ENCODE peak calls at places on chromosomes 3 and 15, in five cellular contexts. One of them, this sample, is unnamed.

GRCh38 chr3:99559196-99559595 is 79.2 kb upstream of the COL8A1 start:
- DNase-seq in coronary artery: no peak
- DNase-seq in GM23338: no peak
- DNase-seq in HFFc6: no peak
- DNase-seq in cardiac fibroblast: no peak
- DNase-seq in this sample: no peak

GRCh38 chr15:90648137-90649070 is 68.7 kb upstream of the BLM start:
- DNase-seq in cardiac fibroblast: peak; percentile 81
- DNase-seq in GM23338: peak; percentile 89
- DNase-seq in coronary artery: no peak
- DNase-seq in HFFc6: peak; percentile 74
- DNase-seq in this sample: no peak

GRCh38 chr3:12120374-12121140 is 38.2 kb downstream of the TIMP4 start:
- DNase-seq in coronary artery: no peak
- DNase-seq in cardiac fibroblast: no peak
- DNase-seq in GM23338: no peak
- DNase-seq in HFFc6: no peak
- DNase-seq in this sample: no peak

GRCh38 chr15:74612677-74613076 is 3.0 kb upstream of the CLK3 start:
- DNase-seq in cardiac fibroblast: no peak
- DNase-seq in coronary artery: no peak
- DNase-seq in HFFc6: no peak
- DNase-seq in GM23338: no peak
- DNase-seq in this sample: no peak

GRCh38 chr3:25433868-25434267 is 5.8 kb downstream of the RARB start:
- DNase-seq in coronary artery: no peak
- DNase-seq in GM23338: no peak
- DNase-seq in HFFc6: no peak
- DNase-seq in cardiac fibroblast: peak; percentile 60
- DNase-seq in this sample: no peak

GRCh38 chr3:123667784-123668183 is 82.9 kb upstream of the HACD2 start:
- DNase-seq in cardiac fibroblast: peak; percentile 37
- DNase-seq in HFFc6: no peak
- DNase-seq in GM23338: no peak
- DNase-seq in coronary artery: no peak
- DNase-seq in this sample: no peak

GRCh38 chr15:101084801-101085200 is 165.6 kb downstream of the LRRK1 start:
- DNase-seq in cardiac fibroblast: no peak
- DNase-seq in HFFc6: no peak
- DNase-seq in GM23338: no peak
- DNase-seq in coronary artery: no peak
- DNase-seq in this sample: no peak

GRCh38 chr3:52046186-52046913 is 10.0 kb downstream of the DUSP7 start:
- DNase-seq in cardiac fibroblast: peak; percentile 87
- DNase-seq in HFFc6: peak; percentile 99
- DNase-seq in GM23338: no peak
- DNase-seq in coronary artery: peak; percentile 94
- DNase-seq in this sample: no peak

GRCh38 chr15:77575203-77575934 is 57.3 kb downstream of the LINGO1 start:
- DNase-seq in GM23338: no peak
- DNase-seq in HFFc6: no peak
- DNase-seq in coronary artery: no peak
- DNase-seq in cardiac fibroblast: no peak
- DNase-seq in this sample: no peak

GRCh38 chr3:190926619-190927018 is 64.1 kb upstream of the GMNC start:
- DNase-seq in HFFc6: no peak
- DNase-seq in GM23338: no peak
- DNase-seq in cardiac fibroblast: no peak
- DNase-seq in coronary artery: no peak
- DNase-seq in this sample: no peak

DNA sequence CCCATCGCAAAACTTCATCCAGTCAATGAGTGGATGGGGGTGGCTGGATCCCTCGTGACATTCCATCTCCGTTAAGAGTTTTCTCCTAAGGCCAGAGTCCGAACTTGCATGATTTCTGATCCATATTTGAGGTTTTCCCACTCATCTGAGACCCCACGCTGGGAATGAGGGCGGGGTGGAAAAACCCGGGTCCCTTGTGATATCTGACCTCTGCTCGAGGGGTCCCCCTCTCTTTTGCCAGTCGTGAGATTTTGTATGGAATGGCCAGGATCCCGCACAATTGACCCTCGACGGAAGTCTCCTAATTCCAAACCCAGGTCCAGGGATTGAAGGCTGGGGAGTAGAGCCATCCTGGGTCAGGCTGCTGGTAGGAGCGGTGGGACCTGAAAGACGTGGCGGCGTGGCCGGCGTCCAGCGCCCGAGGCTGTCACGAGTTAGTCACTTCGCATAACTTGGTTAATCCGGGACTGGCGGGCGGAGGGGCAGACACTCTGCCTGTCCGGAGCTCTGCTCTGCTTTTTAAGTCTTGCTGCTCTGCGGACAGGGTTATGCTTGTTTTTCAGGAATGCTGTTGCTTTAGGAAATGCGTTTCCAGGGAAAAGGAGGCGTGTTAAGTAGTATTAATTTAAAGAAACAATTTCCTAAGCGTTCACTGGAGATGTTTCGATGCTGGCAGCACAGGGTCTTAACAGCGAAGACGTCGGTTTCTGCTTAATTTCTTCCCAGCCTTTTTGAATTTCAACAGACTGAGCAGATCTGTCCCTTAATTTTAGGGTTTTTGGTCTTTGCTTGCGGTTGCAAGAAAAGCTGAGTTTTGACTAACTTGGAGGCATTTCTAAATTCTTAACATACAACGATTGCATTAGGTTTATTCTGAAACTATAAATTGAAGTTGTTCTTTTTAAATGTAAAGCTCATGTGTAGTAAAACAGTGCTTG is 69.7 kb upstream of the LRRFIP2 start:
- DNase-seq in coronary artery: peak; percentile 91
- DNase-seq in GM23338: peak; percentile 78
- DNase-seq in HFFc6: peak; percentile 86
- DNase-seq in cardiac fibroblast: peak; percentile 77
- DNase-seq in this sample: peak; percentile 75
- TF ChIP-seq CTCF in coronary artery: no peak
- TF ChIP-seq CTCF in GM23338: no peak
- TF ChIP-seq CTCF in HFFc6: no peak
- TF ChIP-seq CTCF in cardiac fibroblast: no peak
- TF ChIP-seq CTCF in this sample: no peak

DNA sequence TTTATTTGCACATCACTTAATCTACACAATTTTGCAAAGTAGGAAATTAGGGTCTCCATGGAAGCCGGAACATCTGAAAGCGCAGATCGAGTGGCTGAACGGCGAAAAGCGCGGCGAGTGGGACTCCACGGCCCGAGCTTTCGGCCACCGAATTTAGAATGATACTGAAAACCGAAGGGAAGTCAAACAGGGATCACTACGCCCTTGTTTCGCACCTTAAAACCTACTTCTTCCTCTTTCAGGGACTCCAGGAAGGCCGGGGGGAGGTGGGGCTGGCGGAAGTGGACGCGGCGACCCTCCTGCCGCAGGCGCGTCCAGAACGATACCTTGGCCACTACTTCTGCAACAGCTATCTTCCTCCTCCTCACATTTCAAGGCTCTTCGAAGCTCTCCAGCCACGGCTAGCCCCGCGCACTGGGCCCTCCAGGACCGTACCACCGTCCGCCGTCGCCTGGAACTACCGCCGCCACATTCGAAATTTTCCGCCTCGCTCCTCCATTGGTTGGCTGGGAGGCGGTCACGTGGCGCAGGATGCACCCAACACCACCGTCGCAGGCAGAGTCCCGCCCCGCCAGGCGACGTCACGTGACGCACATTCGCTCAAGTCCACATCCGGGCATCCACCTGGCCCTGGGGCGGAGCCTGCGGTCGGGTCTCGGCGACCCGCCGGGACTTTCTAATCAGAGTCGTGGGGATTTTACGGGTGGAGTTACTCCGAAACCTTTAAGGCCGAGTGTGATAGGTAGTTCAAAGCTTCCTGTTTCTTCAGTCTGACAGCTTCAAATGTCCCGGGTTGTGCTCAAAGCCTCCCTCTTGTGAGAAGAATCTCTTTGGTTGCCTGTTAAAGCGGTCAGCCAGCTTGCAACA is at the start of gene SGO1:
- DNase-seq in HFFc6: peak; percentile 97
- DNase-seq in GM23338: peak; percentile 99
- DNase-seq in cardiac fibroblast: peak; percentile 98
- DNase-seq in coronary artery: peak; percentile 99
- DNase-seq in this sample: peak; percentile 98
- TF ChIP-seq CTCF in HFFc6: no peak
- TF ChIP-seq CTCF in GM23338: no peak
- TF ChIP-seq CTCF in cardiac fibroblast: no peak
- TF ChIP-seq CTCF in coronary artery: no peak
- TF ChIP-seq CTCF in this sample: no peak

GRCh38 chr3:30894521-30895289 is at the start of gene GADL1:
- DNase-seq in cardiac fibroblast: peak; percentile 20
- DNase-seq in coronary artery: no peak
- DNase-seq in GM23338: peak; percentile 75
- DNase-seq in HFFc6: no peak
- DNase-seq in this sample: peak; percentile 74
- TF ChIP-seq CTCF in cardiac fibroblast: no peak
- TF ChIP-seq CTCF in coronary artery: no peak
- TF ChIP-seq CTCF in GM23338: peak; percentile 14
- TF ChIP-seq CTCF in HFFc6: no peak
- TF ChIP-seq CTCF in this sample: no peak

GRCh38 chr3:143795849-143796248 is 52.4 kb downstream of the SLC9A9 start:
- DNase-seq in GM23338: no peak
- DNase-seq in coronary artery: no peak
- DNase-seq in HFFc6: no peak
- DNase-seq in cardiac fibroblast: no peak
- DNase-seq in this sample: no peak
- TF ChIP-seq CTCF in GM23338: peak; percentile 42
- TF ChIP-seq CTCF in coronary artery: no peak
- TF ChIP-seq CTCF in HFFc6: no peak
- TF ChIP-seq CTCF in cardiac fibroblast: no peak
- TF ChIP-seq CTCF in this sample: no peak

DNA sequence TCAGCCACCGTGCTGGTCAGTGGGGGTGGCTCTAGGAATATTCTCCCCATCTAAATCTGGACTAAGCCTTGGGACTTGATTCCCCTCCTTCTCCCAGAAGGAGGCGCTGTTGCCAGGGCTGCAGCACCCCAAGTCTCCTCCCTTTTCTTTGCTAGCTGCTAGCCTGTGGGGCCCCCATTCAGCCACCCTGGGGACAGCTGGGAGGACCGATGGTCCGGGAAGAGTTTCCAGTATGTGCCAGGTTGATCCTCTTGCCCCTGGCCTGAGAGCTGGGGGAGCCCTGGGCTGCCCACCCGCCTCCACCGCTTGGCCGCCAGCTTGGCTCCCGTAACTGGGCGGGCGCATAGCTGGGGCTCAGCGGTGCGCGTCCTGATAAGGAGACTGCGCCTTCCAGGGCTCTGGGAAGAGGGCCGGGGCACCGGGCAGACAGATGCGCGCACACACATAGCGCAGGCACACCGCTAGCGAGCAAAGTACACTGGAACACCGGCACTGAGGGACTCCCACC is 4.2 kb downstream of the SMAD6 start:
- DNase-seq in coronary artery: no peak
- DNase-seq in GM23338: no peak
- DNase-seq in cardiac fibroblast: peak; percentile 78
- DNase-seq in HFFc6: peak; percentile 22
- DNase-seq in this sample: no peak
- TF ChIP-seq CTCF in coronary artery: peak; percentile 47
- TF ChIP-seq CTCF in GM23338: peak; percentile 61
- TF ChIP-seq CTCF in cardiac fibroblast: peak; percentile 35
- TF ChIP-seq CTCF in HFFc6: peak; percentile 84
- TF ChIP-seq CTCF in this sample: peak; percentile 61

DNA sequence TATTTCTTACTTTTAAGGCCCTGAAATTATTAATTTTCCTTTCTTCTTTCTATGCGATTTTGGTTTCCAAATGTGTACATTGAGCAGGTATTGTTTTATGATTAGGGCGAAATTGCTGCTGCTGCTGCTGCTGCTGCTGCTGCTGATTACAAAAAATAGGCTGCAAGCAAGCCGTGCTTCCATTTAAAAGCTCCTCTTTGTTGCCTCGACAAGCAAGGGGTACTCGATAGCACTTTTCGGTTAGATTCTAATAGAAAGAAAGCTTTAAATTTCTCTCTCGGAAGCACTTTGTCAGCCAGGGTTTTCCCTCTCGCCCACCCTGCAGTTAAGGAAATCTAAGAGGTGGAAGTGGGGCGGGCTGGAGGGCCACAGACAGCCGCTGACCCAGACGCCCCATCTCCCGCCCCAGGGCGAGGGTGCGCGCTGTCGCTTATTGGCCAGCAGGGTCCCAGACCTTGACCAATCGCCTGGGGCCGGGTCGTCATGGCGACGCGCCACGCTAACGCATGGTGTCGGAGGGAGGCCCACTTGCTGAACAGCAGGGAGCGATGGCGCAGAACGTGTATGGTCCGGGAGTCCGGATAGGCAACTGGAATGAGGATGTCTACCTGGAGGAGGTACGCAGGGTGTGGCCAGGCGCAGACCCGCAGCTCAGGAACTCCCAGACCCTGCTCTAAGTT is at the start of gene CFAP161:
- DNase-seq in cardiac fibroblast: peak; percentile 77
- DNase-seq in coronary artery: no peak
- DNase-seq in HFFc6: peak; percentile 46
- DNase-seq in GM23338: peak; percentile 96
- DNase-seq in this sample: peak; percentile 88
- TF ChIP-seq CTCF in cardiac fibroblast: no peak
- TF ChIP-seq CTCF in coronary artery: no peak
- TF ChIP-seq CTCF in HFFc6: no peak
- TF ChIP-seq CTCF in GM23338: no peak
- TF ChIP-seq CTCF in this sample: peak; percentile 39

DNA sequence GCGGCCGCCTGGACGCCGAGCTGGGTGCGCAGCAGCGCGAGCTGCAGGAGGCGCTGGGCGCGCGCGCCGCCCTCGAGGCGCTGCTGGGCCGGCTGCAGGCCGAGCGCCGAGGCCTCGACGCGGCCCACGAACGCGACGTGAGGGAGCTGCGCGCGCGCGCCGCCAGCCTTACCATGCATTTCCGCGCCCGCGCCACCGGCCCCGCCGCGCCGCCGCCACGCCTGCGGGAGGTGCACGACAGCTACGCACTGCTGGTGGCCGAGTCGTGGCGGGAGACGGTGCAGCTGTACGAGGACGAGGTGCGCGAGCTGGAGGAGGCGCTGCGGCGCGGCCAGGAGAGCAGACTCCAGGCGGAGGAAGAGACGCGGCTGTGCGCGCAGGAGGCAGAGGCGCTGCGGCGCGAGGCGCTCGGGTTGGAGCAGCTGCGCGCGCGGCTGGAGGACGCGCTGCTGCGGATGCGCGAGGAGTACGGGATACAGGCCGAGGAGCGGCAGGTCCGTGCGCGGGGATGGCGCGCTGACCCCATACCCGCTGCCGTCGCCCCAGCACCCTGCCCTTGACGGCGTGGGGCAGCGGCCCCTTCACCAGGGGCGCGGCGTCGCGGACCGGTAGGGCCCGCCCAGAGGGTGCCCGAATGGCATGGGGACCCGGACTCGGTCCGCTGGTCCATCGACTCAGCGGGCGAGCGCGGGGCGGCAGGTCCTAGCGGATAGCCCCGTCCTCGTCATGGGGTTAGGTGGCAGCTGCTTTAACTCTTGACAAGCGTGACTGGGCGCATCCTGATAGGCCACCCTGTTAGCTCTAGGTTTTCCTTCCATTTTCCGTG is 849 bp downstream of the SYNM start:
- DNase-seq in HFFc6: peak; percentile 30
- DNase-seq in cardiac fibroblast: peak; percentile 61
- DNase-seq in coronary artery: peak; percentile 79
- DNase-seq in GM23338: peak; percentile 89
- DNase-seq in this sample: peak; percentile 73
- TF ChIP-seq CTCF in HFFc6: no peak
- TF ChIP-seq CTCF in cardiac fibroblast: no peak
- TF ChIP-seq CTCF in coronary artery: no peak
- TF ChIP-seq CTCF in GM23338: peak; percentile 44
- TF ChIP-seq CTCF in this sample: no peak